ENCODE peak calls at places on chromosomes 5 and 9, in five cellular contexts. Y is stomach, J is A549, Q is GM12878, D is tibial nerve. B is an unnamed sample.

GRCh38 chr5:1762121-1762877 is 37.3 kb downstream of the MRPL36 start:
- DNase-seq in J (no peak), Q (no peak), Y (peak), D (no peak), B (no peak)

GRCh38 chr9:6150483-6150882 is 65.1 kb upstream of the IL33 start:
- DNase-seq in Q (no peak), Y (no peak), J (no peak), D (no peak), B (no peak)

GRCh38 chr9:136693490-136694162 is 6.4 kb upstream of the AGPAT2 start:
- DNase-seq in Y (peak), Q (no peak), J (peak), D (no peak), B (no peak)

GRCh38 chr5:127660048-127660733 is 11.3 kb downstream of the CTXN3 start:
- DNase-seq in Y (no peak), D (no peak), Q (no peak), J (no peak), B (no peak)

GRCh38 chr9:123129411-123129810 is 95.9 kb downstream of the GPR21 start:
- DNase-seq in D (no peak), Y (no peak), Q (no peak), J (no peak), B (no peak)

GRCh38 chr5:133924221-133924920 is 44.1 kb downstream of the C5orf15 start:
- DNase-seq in D (no peak), Y (no peak), J (no peak), Q (no peak), B (no peak)

GRCh38 chr5:103620851-103621547 is 58.4 kb upstream of the NUDT12 start:
- DNase-seq in J (no peak), Q (no peak), D (no peak), Y (no peak), B (no peak)

GRCh38 chr9:81522721-81523551 is 166.4 kb downstream of the TLE1 start:
- DNase-seq in D (peak), J (peak), Q (no peak), Y (no peak), B (no peak)

GRCh38 chr9:96555567-96556386 is 63.9 kb downstream of the CDC14B start:
- DNase-seq in D (no peak), Y (no peak), J (no peak), Q (no peak), B (no peak)

GRCh38 chr5:169695025-169695625 is 58.0 kb downstream of the DOCK2 start:
- DNase-seq in J (no peak), D (no peak), Q (no peak), Y (no peak), B (no peak)

GRCh38 chr5:26805076-26805475 is 233.3 kb downstream of the CDH9 start:
- DNase-seq in Y (no peak), D (no peak), J (no peak), Q (no peak), B (no peak)

GRCh38 chr9:123370526-123371227 is 14.7 kb downstream of the CRB2 start:
- DNase-seq in D (no peak), J (no peak), Q (no peak), Y (no peak), B (no peak)

GRCh38 chr5:171868236-171868635 is 82.6 kb downstream of the SMIM23 start:
- DNase-seq in Q (no peak), J (no peak), D (no peak), Y (no peak), B (no peak)

GRCh38 chr9:103941104-103941503 is 153.0 kb upstream of the SMC2 start:
- DNase-seq in J (no peak), D (no peak), Q (no peak), Y (no peak), B (no peak)

GRCh38 chr5:115634343-115635132 is 8.7 kb upstream of the TMED7 start:
- DNase-seq in D (peak), Y (peak), J (peak), Q (peak), B (peak)

GRCh38 chr9:120230227-120230626 is 349.7 kb downstream of the CDK5RAP2 start:
- DNase-seq in D (no peak), J (no peak), Y (no peak), Q (no peak), B (no peak)

GRCh38 chr5:153122416-153122815 is 368.1 kb upstream of the GRIA1 start:
- DNase-seq in D (no peak), Q (no peak), J (no peak), Y (no peak), B (no peak)

GRCh38 chr5:64229163-64229774 is 63.6 kb downstream of the RNF180 start:
- DNase-seq in Q (no peak), J (peak), D (no peak), Y (no peak), B (no peak)

GRCh38 chr5:59813761-59814562 is 79.6 kb downstream of the PDE4D start:
- DNase-seq in Y (no peak), D (peak), J (peak), Q (no peak), B (no peak)

GRCh38 chr9:133612051-133612450 is 2.9 kb upstream of the FAM163B start:
- DNase-seq in Q (no peak), J (no peak), Y (no peak), D (no peak), B (no peak)

GRCh38 chr9:91138760-91139159 is 223.0 kb downstream of the AUH start:
- DNase-seq in Q (no peak), D (no peak), J (no peak), Y (no peak), B (no peak)

GRCh38 chr9:127980706-127981558 is at the start of gene EEIG1:
- DNase-seq in Q (no peak), D (peak), J (peak), Y (peak), B (peak)

GRCh38 chr5:68272289-68272688 is 56.7 kb downstream of the PIK3R1 start:
- DNase-seq in D (no peak), J (no peak), Y (no peak), Q (no peak), B (no peak)

GRCh38 chr5:175610381-175610780 is 47.5 kb upstream of the HRH2 start:
- DNase-seq in Q (no peak), Y (no peak), J (no peak), D (no peak), B (no peak)

GRCh38 chr9:76257224-76257794 is 136.9 kb downstream of the RFK start:
- DNase-seq in Q (no peak), D (no peak), J (no peak), Y (no peak), B (no peak)

GRCh38 chr9:113199683-113200329 is 21.3 kb downstream of the FKBP15 start:
- DNase-seq in Y (no peak), D (no peak), Q (no peak), J (no peak), B (no peak)

GRCh38 chr5:45098483-45098882 is 289.7 kb downstream of the MRPS30 start:
- DNase-seq in Q (no peak), D (no peak), J (no peak), Y (no peak), B (no peak)

GRCh38 chr9:76215066-76215465 is 179.2 kb downstream of the RFK start:
- DNase-seq in J (no peak), D (no peak), Q (no peak), Y (no peak), B (no peak)

GRCh38 chr9:129177443-129177790 is 644 bp downstream of the IER5L start:
- DNase-seq in Q (no peak), D (no peak), Y (no peak), J (no peak), B (no peak)

GRCh38 chr9:136326061-136326776 is 1.1 kb upstream of the GPSM1 start:
- DNase-seq in J (no peak), Q (no peak), Y (no peak), D (no peak), B (no peak)

GRCh38 chr5:167916706-167917105 is 374.7 kb upstream of the WWC1 start:
- DNase-seq in Y (no peak), D (peak), Q (no peak), J (no peak), B (no peak)

GRCh38 chr9:126439402-126439765 is 112.8 kb downstream of the MVB12B start:
- DNase-seq in D (no peak), J (no peak), Y (no peak), Q (no peak), B (no peak)

GRCh38 chr5:101534486-101535110 is 631.5 kb upstream of the ST8SIA4 start:
- DNase-seq in Y (no peak), J (no peak), D (no peak), Q (no peak), B (no peak)

GRCh38 chr5:149177339-149177843 is 36.1 kb downstream of the ABLIM3 start:
- DNase-seq in Q (no peak), Y (no peak), D (no peak), J (no peak), B (no peak)

GRCh38 chr9:16535555-16535954 is 334.9 kb downstream of the BNC2 start:
- DNase-seq in D (no peak), Y (no peak), Q (no peak), J (no peak), B (no peak)

GRCh38 chr5:59206132-59206581 is 623.3 kb downstream of the RAB3C start:
- DNase-seq in J (no peak), Q (no peak), D (no peak), Y (no peak), B (no peak)

GRCh38 chr5:157516626-157517325 is 56.8 kb downstream of the NIPAL4 start:
- DNase-seq in J (peak), D (no peak), Q (no peak), Y (no peak), B (no peak)

GRCh38 chr5:152556779-152557178 is 151.7 kb upstream of the NMUR2 start:
- DNase-seq in Q (no peak), J (no peak), D (no peak), Y (no peak), B (no peak)

GRCh38 chr9:114782586-114782985 is 23.3 kb downstream of the TNFSF15 start:
- DNase-seq in D (no peak), J (no peak), Y (no peak), Q (no peak), B (peak)

GRCh38 chr9:114777841-114778240 is 28.0 kb downstream of the TNFSF15 start:
- DNase-seq in D (no peak), Q (no peak), Y (no peak), J (no peak), B (peak)

GRCh38 chr9:114775981-114776380 is 29.9 kb downstream of the TNFSF15 start:
- DNase-seq in Q (no peak), J (no peak), Y (no peak), D (no peak), B (no peak)

GRCh38 chr9:114776683-114777399 is 29.0 kb downstream of the TNFSF15 start:
- DNase-seq in D (no peak), Y (no peak), Q (no peak), J (no peak), B (peak)

DNA sequence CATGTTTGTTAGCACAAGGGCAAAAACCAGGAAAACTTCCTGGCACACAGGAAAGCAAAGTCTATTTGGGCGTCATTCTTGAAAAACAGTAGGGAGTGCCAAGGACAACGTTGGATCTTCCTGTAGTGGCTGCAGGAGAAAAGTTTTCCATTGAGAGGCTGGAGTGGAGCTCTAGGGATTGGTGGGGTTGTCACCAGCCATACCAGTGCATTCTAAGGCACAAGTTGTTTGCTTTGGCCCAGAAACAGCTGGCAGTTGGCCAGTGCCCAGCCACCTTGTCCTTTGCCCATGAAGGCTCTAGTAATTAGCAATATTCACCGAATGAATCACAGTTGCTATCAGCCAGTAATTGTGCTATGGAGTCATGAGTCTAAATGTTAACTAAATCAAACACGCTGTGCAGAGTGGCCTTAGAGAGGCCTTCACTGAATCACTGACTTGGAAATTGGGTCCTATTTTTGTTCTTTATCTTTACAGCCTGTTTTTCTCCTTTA is 26.4 kb downstream of the TNFSF15 start:
- DNase-seq in Q (no peak), Y (peak), J (peak), D (no peak), B (peak)
- TF ChIP-seq EP300 in Q (no peak), Y (no peak), J (peak), D (no peak), B (no peak)

GRCh38 chr5:95741458-95741857 is 10.3 kb downstream of the RHOBTB3 start:
- DNase-seq in Q (no peak), D (no peak), J (no peak), Y (no peak), B (no peak)

GRCh38 chr5:95738069-95738468 is 6.9 kb downstream of the RHOBTB3 start:
- DNase-seq in D (no peak), Y (no peak), J (no peak), Q (no peak), B (no peak)

GRCh38 chr5:95735436-95735835 is 4.3 kb downstream of the RHOBTB3 start:
- DNase-seq in D (no peak), Y (no peak), J (no peak), Q (no peak), B (no peak)

GRCh38 chr5:95739857-95740256 is 8.7 kb downstream of the RHOBTB3 start:
- DNase-seq in Q (no peak), J (no peak), D (no peak), Y (no peak), B (no peak)

DNA sequence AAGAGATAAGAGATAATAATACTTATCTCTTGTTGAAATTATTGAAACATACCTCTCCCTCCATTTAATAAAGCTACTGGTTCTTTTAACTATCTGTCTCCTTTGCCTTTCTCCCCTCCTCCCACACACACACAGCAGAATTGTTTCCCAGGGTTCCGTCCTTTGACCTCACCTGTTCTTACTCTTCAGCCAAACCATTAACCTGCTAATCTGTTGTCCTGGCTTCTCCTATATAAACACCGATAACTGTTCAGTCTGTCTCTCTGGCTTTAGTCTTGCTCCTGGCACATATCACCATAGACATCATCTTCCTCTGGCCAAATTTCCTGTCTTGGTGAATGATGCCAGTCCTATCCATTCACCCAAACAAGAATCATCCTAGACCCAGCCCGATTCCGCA is 7.7 kb downstream of the RHOBTB3 start:
- DNase-seq in D (no peak), J (no peak), Y (no peak), Q (no peak), B (no peak)
- TF ChIP-seq EP300 in D (no peak), J (no peak), Y (no peak), Q (no peak), B (no peak)

DNA sequence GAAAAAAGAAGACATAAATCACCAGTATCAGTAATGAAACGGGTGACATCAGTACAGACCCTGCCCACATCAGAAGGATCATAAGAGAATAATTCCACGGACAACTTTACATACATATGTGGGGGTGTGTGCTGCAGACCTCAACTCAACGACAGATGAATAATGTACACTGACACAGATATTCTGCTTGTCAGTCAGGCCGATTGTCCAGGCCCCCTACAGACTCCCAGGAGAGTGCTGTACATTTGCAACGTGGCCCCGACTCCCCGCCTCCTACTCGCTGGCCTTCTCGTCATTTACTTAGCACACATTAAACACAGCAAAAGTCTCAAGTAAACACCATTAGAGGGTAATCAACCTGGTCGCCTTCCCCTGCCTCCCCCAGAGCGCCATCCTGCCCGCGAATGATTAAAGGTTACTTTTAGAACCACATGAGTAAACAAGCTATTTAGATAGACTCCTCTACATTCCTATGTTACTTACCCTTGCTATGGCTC is 3.5 kb upstream of the TMED9 start:
- DNase-seq in Q (no peak), Y (no peak), D (no peak), J (no peak), B (no peak)
- TF ChIP-seq EP300 in Q (no peak), Y (no peak), D (no peak), J (no peak), B (no peak)

GRCh38 chr9:132031467-132031866 is 48.2 kb downstream of the MED27 start:
- DNase-seq in J (no peak), Y (no peak), D (no peak), Q (no peak), B (no peak)
- TF ChIP-seq EP300 in J (no peak), Y (no peak), D (no peak), Q (no peak), B (no peak)

GRCh38 chr5:109703827-109704226 is 14.1 kb downstream of the MAN2A1 start:
- DNase-seq in Y (no peak), D (no peak), J (no peak), Q (no peak), B (no peak)
- TF ChIP-seq EP300 in Y (no peak), D (no peak), J (no peak), Q (no peak), B (no peak)

DNA sequence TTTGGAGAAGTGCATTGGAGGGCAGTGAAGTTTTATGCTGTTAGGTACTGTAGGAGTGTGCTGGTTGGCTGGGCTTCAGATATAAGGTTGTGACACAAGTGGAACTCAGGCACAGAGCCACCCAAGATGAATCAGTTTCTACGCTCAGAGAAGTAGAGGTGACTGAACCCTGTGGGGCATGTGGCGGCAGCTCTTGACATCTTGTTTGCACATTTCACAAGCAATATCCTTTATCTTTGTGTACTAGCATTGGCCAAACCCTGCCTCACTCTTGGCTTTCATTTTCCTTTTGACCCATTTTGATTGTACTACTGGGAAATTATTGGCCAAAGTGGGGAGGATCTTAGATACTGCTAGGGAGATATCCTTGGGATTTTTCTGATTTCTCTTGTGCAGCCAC is 110.0 kb downstream of the PSAT1 start:
- DNase-seq in Q (no peak), J (no peak), D (no peak), Y (peak), B (no peak)
- TF ChIP-seq EP300 in Q (no peak), J (no peak), D (no peak), Y (no peak), B (no peak)

GRCh38 chr5:177473461-177473991 is at the start of gene DBN1:
- DNase-seq in D (no peak), J (peak), Y (peak), Q (no peak), B (no peak)
- TF ChIP-seq EP300 in D (no peak), J (no peak), Y (no peak), Q (no peak), B (no peak)

GRCh38 chr5:138110266-138110963 is 26.6 kb downstream of the WNT8A start:
- DNase-seq in D (no peak), J (no peak), Q (no peak), Y (no peak), B (peak)
- TF ChIP-seq EP300 in D (no peak), J (no peak), Q (no peak), Y (no peak), B (no peak)

B was measured in esophagus muscularis mucosa.